ENCODE peak calls at places on chromosome 18, in nine cellular contexts. I is NCI-H1092 treated with DMSO at 0.1 percent for 48 hours; T is stimulated activated naive CD4-positive, alpha-beta T cell; F is nephron progenitor cell; W is EL; M is NCI-H146; D is HepG2; R is activated CD8-positive, alpha-beta T cell treated with anti-CD3 and anti-CD28 coated beads for 36 hours; H is H9. P is an unnamed sample.

GRCh38 chr18:48514786-48515185 is 24.0 kb upstream of the CTIF start:
- DNase-seq in I (peak), T (no peak), F (no peak), W (no peak), M (peak), D (no peak), R (no peak), H (no peak), P (no peak)

GRCh38 chr18:4125246-4125938 is 329.7 kb downstream of the DLGAP1 start:
- DNase-seq in I (peak), T (no peak), F (no peak), W (no peak), M (no peak), D (no peak), R (no peak), H (peak), P (no peak)

GRCh38 chr18:73124165-73124564 is 256.4 kb upstream of the NETO1 start:
- DNase-seq in I (no peak), T (no peak), F (no peak), W (no peak), M (no peak), D (no peak), R (no peak), H (no peak), P (no peak)

GRCh38 chr18:67794512-67794911 is 278.0 kb upstream of the DSEL start:
- DNase-seq in I (no peak), T (no peak), F (no peak), W (peak), M (no peak), D (no peak), R (no peak), H (no peak), P (no peak)

GRCh38 chr18:40222736-40223135 is 1732.3 kb upstream of the PIK3C3 start:
- DNase-seq in I (no peak), T (no peak), F (no peak), W (no peak), M (no peak), D (no peak), R (no peak), H (no peak), P (no peak)

GRCh38 chr18:2306641-2307040 is 264.7 kb downstream of the METTL4 start:
- DNase-seq in I (no peak), T (no peak), F (no peak), W (no peak), M (no peak), D (no peak), R (no peak), H (no peak), P (no peak)

GRCh38 chr18:35099911-35100310 is 58.7 kb downstream of the MAPRE2 start:
- DNase-seq in I (no peak), T (no peak), F (no peak), W (peak), M (no peak), D (no peak), R (no peak), H (no peak), P (no peak)

GRCh38 chr18:433960-434359 is 66.5 kb downstream of the COLEC12 start:
- DNase-seq in I (no peak), T (no peak), F (no peak), W (peak), M (no peak), D (no peak), R (no peak), H (no peak), P (no peak)

GRCh38 chr18:66377291-66377690 is 226.6 kb downstream of the CDH19 start:
- DNase-seq in I (no peak), T (no peak), F (no peak), W (no peak), M (no peak), D (no peak), R (no peak), H (no peak), P (no peak)

GRCh38 chr18:74906189-74906588 is 302.8 kb downstream of the PTGR3 start:
- DNase-seq in I (peak), T (no peak), F (no peak), W (no peak), M (no peak), D (no peak), R (no peak), H (no peak), P (no peak)

GRCh38 chr18:11728247-11728646 is 39.2 kb downstream of the GNAL start:
- DNase-seq in I (no peak), T (no peak), F (no peak), W (peak), M (peak), D (peak), R (no peak), H (peak), P (no peak)

GRCh38 chr18:35581555-35582309 is at the start of gene GALNT1:
- DNase-seq in I (peak), T (peak), F (peak), W (peak), M (peak), D (no peak), R (peak), H (no peak), P (peak)

GRCh38 chr18:9546468-9546867 is 67.9 kb downstream of the PPP4R1 start:
- DNase-seq in I (no peak), T (no peak), F (no peak), W (no peak), M (no peak), D (no peak), R (no peak), H (no peak), P (no peak)

GRCh38 chr18:73992242-73993022 is 155.2 kb downstream of the FBXO15 start:
- DNase-seq in I (no peak), T (no peak), F (no peak), W (no peak), M (no peak), D (no peak), R (no peak), H (no peak), P (no peak)

GRCh38 chr18:4017479-4017878 is 437.6 kb downstream of the DLGAP1 start:
- DNase-seq in I (no peak), T (no peak), F (no peak), W (peak), M (peak), D (no peak), R (peak), H (peak), P (no peak)

P was measured in BE2C.